ENCODE peak calls at places on chromosomes 4 and X, in nine cellular contexts. K is cardiac fibroblast; Q is CD8-positive, alpha-beta memory T cell; O is fibroblast of pulmonary artery; T is upper lobe of right lung; Y is fibroblast of lung; S is tibial artery; M is CD8-positive, alpha-beta T cell; J is dorsolateral prefrontal cortex. P is an unnamed sample.

GRCh38 chr4:87268401-87268800 is 48.0 kb upstream of the KLHL8 start:
- DNase-seq in O (no peak), T (no peak), M (no peak), Q (no peak), K (no peak), S (no peak), Y (no peak), J (no peak), P (no peak)

GRCh38 chrX:85052207-85052606 is 48.5 kb downstream of the APOOL start:
- DNase-seq in J (no peak), Y (peak; percentile 39), M (no peak), S (no peak), T (no peak), O (peak; percentile 39), Q (no peak), K (peak; percentile 8), P (no peak)

GRCh38 chr4:69239777-69240176 is 25.2 kb upstream of the UGT2B11 start:
- DNase-seq in J (no peak), Q (no peak), S (no peak), Y (no peak), K (no peak), T (no peak), M (no peak), O (no peak), P (no peak)

GRCh38 chr4:46425775-46426400 is 36.0 kb upstream of the GABRA2 start:
- DNase-seq in Q (no peak), J (no peak), O (peak; percentile 92), T (no peak), Y (peak; percentile 72), M (no peak), K (peak; percentile 80), S (no peak), P (no peak)

GRCh38 chrX:24166078-24166477 is 16.5 kb downstream of the ZFX start:
- DNase-seq in S (no peak), Q (no peak), Y (no peak), J (no peak), O (no peak), T (no peak), K (no peak), M (no peak), P (no peak)

GRCh38 chrX:129522184-129523059 is 868 bp downstream of the SMARCA1 start:
- DNase-seq in S (peak; percentile 73), O (peak; percentile 54), M (no peak), J (peak; percentile 44), K (peak; percentile 70), Q (no peak), Y (peak; percentile 60), T (peak; percentile 71), P (no peak)

GRCh38 chrX:154327026-154327820 is 31.6 kb downstream of the TKTL1 start:
- DNase-seq in M (peak; percentile 56), S (no peak), K (peak; percentile 18), O (no peak), Y (no peak), Q (no peak), T (no peak), J (no peak), P (peak; percentile 67)

GRCh38 chrX:108464604-108465003 is 25.0 kb downstream of the COL4A5 start:
- DNase-seq in Y (no peak), K (no peak), T (no peak), M (no peak), Q (no peak), J (no peak), O (peak; percentile 38), S (no peak), P (no peak)

GRCh38 chr4:89136525-89136924 is 25.2 kb downstream of the TIGD2 start:
- DNase-seq in S (no peak), O (no peak), T (no peak), M (no peak), Q (no peak), J (no peak), K (no peak), Y (no peak), P (no peak)

GRCh38 chrX:83260288-83260687 is 247.8 kb upstream of the POU3F4 start:
- DNase-seq in S (no peak), M (no peak), K (no peak), Y (no peak), O (no peak), T (no peak), Q (no peak), J (no peak), P (no peak)

GRCh38 chrX:15299945-15300851 is 15.2 kb downstream of the ASB11 start:
- DNase-seq in Y (peak; percentile 43), Q (no peak), M (no peak), S (no peak), K (peak; percentile 40), T (no peak), J (no peak), O (peak; percentile 52), P (no peak)

GRCh38 chrX:124804962-124805361 is 458.6 kb downstream of the SH2D1A start:
- DNase-seq in Y (no peak), M (no peak), Q (no peak), J (no peak), T (no peak), K (no peak), S (no peak), O (no peak), P (no peak)

GRCh38 chrX:17689971-17690409 is 47.3 kb upstream of the SCML1 start:
- DNase-seq in J (peak; percentile 43), K (peak; percentile 71), Y (peak; percentile 75), O (peak; percentile 72), M (peak; percentile 29), Q (peak; percentile 1), T (no peak), S (peak; percentile 63), P (peak; percentile 27)

GRCh38 chr4:135277116-135277979 is 1075.8 kb upstream of the PABPC4L start:
- DNase-seq in Y (peak; percentile 47), S (no peak), K (peak; percentile 31), M (no peak), O (peak; percentile 64), Q (no peak), T (no peak), J (no peak), P (no peak)

GRCh38 chr4:184283659-184284335 is 66.1 kb upstream of the ENPP6 start:
- DNase-seq in M (no peak), Y (no peak), T (no peak), K (no peak), S (no peak), J (no peak), O (no peak), Q (no peak), P (no peak)

GRCh38 chr4:180953572-180953971 is 1289.6 kb upstream of the TENM3 start:
- DNase-seq in Y (no peak), M (no peak), J (no peak), S (no peak), Q (no peak), O (no peak), K (no peak), T (no peak), P (no peak)

GRCh38 chrX:150929058-150929457 is 30.6 kb upstream of the CD99L2 start:
- DNase-seq in M (no peak), S (no peak), J (no peak), Y (no peak), Q (no peak), T (no peak), O (no peak), K (no peak), P (no peak)

GRCh38 chrX:9339603-9340569 is 125.0 kb upstream of the TBL1X start:
- DNase-seq in Y (peak; percentile 34), O (no peak), K (no peak), Q (no peak), S (peak; percentile 68), T (no peak), J (peak; percentile 10), M (peak; percentile 32), P (peak; percentile 45)
- H3K4me3 ChIP-seq in Y (no peak overlapping the region), O (no peak overlapping the region), K (no peak overlapping the region), Q (peak overlapping the region; percentile 55), S (no peak overlapping the region), T (no peak overlapping the region), J (no peak overlapping the region), M (no peak overlapping the region), P (peak overlapping the region; percentile 35)

DNA sequence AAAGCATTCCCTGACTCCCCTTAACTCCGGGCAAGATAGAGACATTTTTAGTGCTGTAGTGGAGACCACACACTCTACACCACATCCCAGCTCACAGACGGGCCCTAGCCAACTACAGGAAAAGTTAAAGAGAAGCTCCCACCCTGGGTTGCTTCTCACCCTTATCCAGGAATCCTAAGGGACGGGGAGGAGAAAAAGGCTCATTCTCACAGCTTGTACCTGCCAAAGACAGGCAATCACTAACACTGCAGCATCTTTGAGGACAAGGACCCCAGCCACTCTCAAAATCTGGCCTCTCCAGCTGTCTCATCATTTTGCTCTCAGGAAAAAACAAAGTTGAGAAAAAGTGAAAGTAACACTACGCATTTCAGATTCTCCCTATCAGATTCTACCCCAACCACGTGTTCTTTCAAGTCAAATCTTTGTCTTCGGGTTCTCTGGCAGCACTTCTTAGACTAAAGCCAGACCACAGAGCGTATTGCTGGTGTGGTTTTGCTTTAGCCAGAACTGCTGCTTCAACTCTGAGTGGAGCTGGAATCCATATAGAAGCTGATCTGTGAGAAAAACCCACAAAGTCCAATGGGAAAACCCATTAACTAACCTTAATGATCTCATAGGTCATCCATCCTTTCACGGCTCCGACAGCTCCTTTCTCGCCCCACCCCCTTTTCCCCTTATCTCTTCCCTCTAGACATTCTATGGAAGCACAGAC is 605.9 kb upstream of the DIPK2B start:
- DNase-seq in O (peak; percentile 80), S (no peak), Y (peak; percentile 95), T (no peak), M (peak; percentile 35), K (peak; percentile 85), J (no peak), Q (peak; percentile 19), P (peak; percentile 77)
- H3K4me3 ChIP-seq in O (peak overlapping the region; percentile 52), S (peak overlapping the region; percentile 49), Y (peak overlapping the region; percentile 58), T (peak overlapping the region; percentile 32), M (peak overlapping the region; percentile 27), K (peak overlapping the region; percentile 31), J (peak overlapping the region; percentile 17), Q (peak overlapping the region; percentile 55), P (peak overlapping the region; percentile 58)

GRCh38 chr4:82561745-82562552 is at the start of gene TMEM150C:
- DNase-seq in Q (no peak), S (no peak), M (no peak), J (no peak), T (no peak), O (peak; percentile 31), K (peak; percentile 33), Y (peak; percentile 5), P (no peak)
- H3K4me3 ChIP-seq in Q (no peak within 1 kb of the TSS), S (peak within 1 kb of the TSS; percentile 43), M (no peak within 1 kb of the TSS), J (peak within 1 kb of the TSS; percentile 82), T (peak within 1 kb of the TSS; percentile 62), O (peak within 1 kb of the TSS; percentile 51), K (peak within 1 kb of the TSS; percentile 51), Y (peak within 1 kb of the TSS; percentile 42), P (no peak within 1 kb of the TSS)

DNA sequence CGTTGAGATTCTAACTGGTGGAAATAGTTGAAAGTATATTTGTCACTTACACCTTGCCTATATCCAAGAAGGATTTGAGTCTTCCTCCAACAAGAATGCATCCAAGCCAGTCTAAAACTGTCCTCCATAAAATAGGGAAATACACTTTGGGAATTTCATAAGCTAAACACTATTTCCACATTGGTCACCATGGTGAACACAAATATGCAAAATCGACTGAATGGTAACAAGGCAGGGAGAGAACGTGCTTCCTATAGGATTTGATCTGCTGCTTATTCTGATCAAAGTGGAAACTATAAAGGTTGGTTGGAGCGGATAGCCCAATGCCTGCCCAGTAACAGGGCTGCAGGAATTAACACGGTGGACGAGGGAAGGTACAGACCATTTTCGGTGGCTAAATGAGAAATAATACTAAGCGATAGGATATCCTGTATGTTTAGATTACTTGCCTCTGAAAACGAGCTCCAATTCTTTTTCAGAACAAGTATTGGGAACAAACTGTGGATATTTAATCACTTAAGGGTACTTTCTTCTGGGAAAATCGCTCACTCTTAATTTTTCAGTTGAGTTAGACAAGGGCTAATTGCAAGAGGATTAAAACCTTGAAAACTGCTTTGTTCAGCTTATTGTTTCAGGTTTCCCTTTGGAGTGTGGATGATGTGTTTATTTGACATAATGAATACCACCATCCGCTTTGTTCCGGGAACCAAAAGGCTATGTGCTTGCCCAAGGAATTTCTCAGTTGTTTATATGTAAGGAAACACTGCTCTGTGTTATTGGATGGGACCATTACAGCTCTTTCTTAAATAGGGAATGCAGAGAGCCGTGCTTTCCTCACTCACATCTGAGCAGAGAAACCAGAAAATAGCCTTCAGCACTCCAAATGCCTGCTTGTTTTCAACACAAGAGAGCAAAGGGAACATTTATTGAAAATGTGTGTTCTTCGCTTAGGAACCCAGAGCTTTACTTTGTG is 194.4 kb downstream of the CBR4 start:
- DNase-seq in Y (peak; percentile 95), M (no peak), S (no peak), K (peak; percentile 57), J (no peak), Q (no peak), T (no peak), O (peak; percentile 56), P (no peak)
- H3K4me3 ChIP-seq in Y (peak overlapping the region; percentile 6), M (no peak overlapping the region), S (peak overlapping the region; percentile 22), K (no peak overlapping the region), J (no peak overlapping the region), Q (no peak overlapping the region), T (no peak overlapping the region), O (no peak overlapping the region), P (no peak overlapping the region)